ENCODE peak calls at places on chromosomes 12 and 14, in eight cellular contexts. O, P, L, U, T, M, E and G are unnamed samples.

GRCh38 chr12:43115441-43116160 is 436.4 kb downstream of the ADAMTS20 start:
- DNase-seq in O (no peak), P (no peak), L (no peak), U (no peak), T (no peak), M (no peak), E (no peak), G (no peak)

GRCh38 chr12:46223047-46223446 is 45.8 kb downstream of the SLC38A1 start:
- DNase-seq in O (no peak), P (no peak), L (no peak), U (no peak), T (no peak), M (no peak), E (no peak), G (no peak)

GRCh38 chr12:111937429-111937828 is 75.5 kb downstream of the TMEM116 start:
- DNase-seq in O (no peak), P (no peak), L (no peak), U (peak), T (peak), M (no peak), E (no peak), G (no peak)

GRCh38 chr12:52608826-52609630 is 7.8 kb upstream of the KRT72 start:
- DNase-seq in O (no peak), P (no peak), L (no peak), U (no peak), T (no peak), M (no peak), E (no peak), G (no peak)

GRCh38 chr12:70607107-70607506 is 30.1 kb downstream of the PTPRB start:
- DNase-seq in O (no peak), P (no peak), L (no peak), U (no peak), T (no peak), M (no peak), E (no peak), G (no peak)

GRCh38 chr12:89354630-89354931 is 2.3 kb upstream of the DUSP6 start:
- DNase-seq in O (no peak), P (no peak), L (no peak), U (peak), T (peak), M (no peak), E (no peak), G (no peak)

GRCh38 chr14:36268957-36269734 is 51.3 kb downstream of the MBIP start:
- DNase-seq in O (no peak), P (no peak), L (no peak), U (peak), T (no peak), M (no peak), E (no peak), G (no peak)

GRCh38 chr14:51328089-51328941 is 88.3 kb downstream of the TMX1 start:
- DNase-seq in O (no peak), P (no peak), L (no peak), U (no peak), T (peak), M (no peak), E (no peak), G (no peak)

GRCh38 chr12:47249719-47250506 is 170.2 kb upstream of the AMIGO2 start:
- DNase-seq in O (no peak), P (no peak), L (peak), U (no peak), T (no peak), M (no peak), E (no peak), G (no peak)

GRCh38 chr14:93036652-93037341 is 78.9 kb downstream of the ITPK1 start:
- DNase-seq in O (no peak), P (no peak), L (no peak), U (no peak), T (no peak), M (no peak), E (no peak), G (no peak)

GRCh38 chr12:6765048-6765633 is 1.0 kb upstream of the PTMS start:
- DNase-seq in O (peak), P (no peak), L (no peak), U (no peak), T (no peak), M (no peak), E (no peak), G (no peak)

GRCh38 chr12:64468966-64469365 is 17.0 kb downstream of the TBK1 start:
- DNase-seq in O (no peak), P (no peak), L (no peak), U (peak), T (no peak), M (no peak), E (no peak), G (no peak)

GRCh38 chr12:21774358-21775129 is at the start of gene KCNJ8:
- DNase-seq in O (peak), P (peak), L (peak), U (peak), T (peak), M (peak), E (no peak), G (no peak)

GRCh38 chr12:107501681-107502080 is 183.9 kb upstream of the PWP1 start:
- DNase-seq in O (no peak), P (no peak), L (no peak), U (no peak), T (no peak), M (no peak), E (no peak), G (no peak)

GRCh38 chr14:58167057-58167456 is 15.0 kb upstream of the ARMH4 start:
- DNase-seq in O (no peak), P (no peak), L (no peak), U (no peak), T (no peak), M (no peak), E (no peak), G (no peak)

GRCh38 chr14:61837336-61838229 is 75.4 kb downstream of the SNAPC1 start:
- DNase-seq in O (no peak), P (peak), L (peak), U (peak), T (peak), M (peak), E (peak), G (no peak)

GRCh38 chr12:96906849-96907664 is at the start of gene NEDD1:
- DNase-seq in O (peak), P (peak), L (peak), U (peak), T (peak), M (peak), E (no peak), G (peak)

GRCh38 chr14:98323850-98324249 is 948.1 kb downstream of the BCL11B start:
- DNase-seq in O (no peak), P (no peak), L (no peak), U (no peak), T (no peak), M (no peak), E (no peak), G (no peak)

GRCh38 chr12:108833355-108833733 is 24.0 kb downstream of the SSH1 start:
- DNase-seq in O (no peak), P (no peak), L (no peak), U (peak), T (peak), M (no peak), E (no peak), G (no peak)

GRCh38 chr12:51840966-51841365 is 7.6 kb downstream of the FIGNL2 start:
- DNase-seq in O (no peak), P (no peak), L (no peak), U (no peak), T (no peak), M (no peak), E (no peak), G (no peak)

GRCh38 chr14:92747701-92748258 is 647 bp downstream of the LGMN start:
- DNase-seq in O (no peak), P (no peak), L (no peak), U (peak), T (no peak), M (no peak), E (no peak), G (no peak)

GRCh38 chr14:24556756-24557155 is 19.3 kb downstream of the CTSG start:
- DNase-seq in O (no peak), P (no peak), L (no peak), U (no peak), T (peak), M (no peak), E (no peak), G (no peak)

GRCh38 chr12:81998761-81999378 is 239.7 kb upstream of the PPFIA2 start:
- DNase-seq in O (no peak), P (no peak), L (no peak), U (no peak), T (no peak), M (no peak), E (no peak), G (no peak)

GRCh38 chr12:107645630-107646333 is 39.8 kb upstream of the PWP1 start:
- DNase-seq in O (no peak), P (no peak), L (no peak), U (peak), T (no peak), M (no peak), E (no peak), G (no peak)

GRCh38 chr12:68800294-68800693 is 7.7 kb upstream of the MDM2 start:
- DNase-seq in O (no peak), P (no peak), L (peak), U (no peak), T (no peak), M (no peak), E (no peak), G (no peak)

GRCh38 chr12:124321040-124321481 is 26.2 kb downstream of the RFLNA start:
- DNase-seq in O (peak), P (peak), L (peak), U (peak), T (peak), M (peak), E (peak), G (no peak)

GRCh38 chr14:106174206-106174605 is 647.8 kb downstream of the TMEM121 start:
- DNase-seq in O (no peak), P (no peak), L (no peak), U (no peak), T (no peak), M (no peak), E (no peak), G (no peak)

GRCh38 chr14:92481386-92481785 is 32.2 kb upstream of the RIN3 start:
- DNase-seq in O (no peak), P (no peak), L (no peak), U (no peak), T (peak), M (no peak), E (no peak), G (no peak)

GRCh38 chr12:91529829-91530228 is 347.2 kb upstream of the DCN start:
- DNase-seq in O (no peak), P (no peak), L (no peak), U (no peak), T (no peak), M (no peak), E (no peak), G (no peak)

GRCh38 chr14:26218858-26219257 is 379.0 kb downstream of the NOVA1 start:
- DNase-seq in O (no peak), P (no peak), L (no peak), U (no peak), T (no peak), M (no peak), E (no peak), G (no peak)

GRCh38 chr12:91833780-91834359 is 311.8 kb downstream of the BTG1 start:
- DNase-seq in O (no peak), P (no peak), L (no peak), U (no peak), T (no peak), M (no peak), E (no peak), G (no peak)

GRCh38 chr12:103671367-103671766 is 84.3 kb downstream of the STAB2 start:
- DNase-seq in O (no peak), P (no peak), L (no peak), U (no peak), T (no peak), M (no peak), E (no peak), G (no peak)

GRCh38 chr12:30457621-30458289 is 237.9 kb downstream of the IPO8 start:
- DNase-seq in O (no peak), P (no peak), L (no peak), U (peak), T (peak), M (no peak), E (no peak), G (no peak)

GRCh38 chr12:100528471-100529139 is 44.9 kb upstream of the GAS2L3 start:
- DNase-seq in O (no peak), P (no peak), L (no peak), U (no peak), T (no peak), M (no peak), E (no peak), G (no peak)

GRCh38 chr12:2179953-2180736 is 127.4 kb downstream of the CACNA1C start:
- DNase-seq in O (no peak), P (no peak), L (peak), U (no peak), T (peak), M (peak), E (peak), G (no peak)

GRCh38 chr14:74973003-74973614 is 17.7 kb upstream of the PGF start:
- DNase-seq in O (no peak), P (peak), L (peak), U (no peak), T (peak), M (peak), E (no peak), G (no peak)

GRCh38 chr14:75861161-75861621 is 120.6 kb downstream of the TGFB3 start:
- DNase-seq in O (no peak), P (no peak), L (no peak), U (no peak), T (peak), M (no peak), E (no peak), G (no peak)

GRCh38 chr14:31201111-31201510 is 6.5 kb downstream of the HECTD1 start:
- DNase-seq in O (no peak), P (no peak), L (no peak), U (no peak), T (no peak), M (no peak), E (no peak), G (no peak)

GRCh38 chr12:101581190-101581589 is 13.6 kb upstream of the MYBPC1 start:
- DNase-seq in O (no peak), P (no peak), L (no peak), U (no peak), T (no peak), M (no peak), E (no peak), G (no peak)

DNA sequence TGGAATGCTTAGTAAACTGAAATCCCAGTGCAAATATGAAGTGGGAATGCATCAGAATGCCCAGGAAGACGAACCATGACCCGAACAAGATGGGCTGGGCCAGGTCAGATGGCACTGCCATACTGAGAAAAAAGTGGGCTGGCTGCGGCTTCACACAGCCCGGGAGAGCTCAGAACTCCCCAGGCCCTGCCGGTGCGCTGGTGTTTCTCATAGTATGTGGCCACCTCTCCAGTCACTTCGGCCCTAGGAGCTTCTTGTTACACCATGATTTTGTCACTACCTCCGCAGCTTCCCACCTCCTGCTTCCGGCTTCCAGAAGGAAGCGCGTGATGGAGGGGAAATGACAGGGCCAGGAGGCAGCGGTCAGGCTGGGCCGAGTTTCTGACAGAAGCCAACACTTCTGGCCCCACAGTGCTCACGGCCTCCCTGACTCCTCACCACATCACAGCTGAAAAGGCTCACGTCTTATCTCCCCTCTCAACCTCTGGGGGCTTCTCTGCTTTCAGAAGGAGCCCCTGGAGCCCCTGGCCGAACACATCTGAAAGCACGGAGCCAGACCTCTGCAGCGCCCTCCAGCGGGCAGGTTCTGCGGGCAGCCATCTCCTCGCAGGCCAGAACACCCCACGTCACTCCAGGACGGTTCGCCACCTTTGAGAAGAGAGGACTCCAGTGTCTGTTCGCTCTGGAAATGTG is 30.7 kb downstream of the DAD1 start:
- DNase-seq in O (no peak), P (peak), L (peak), U (no peak), T (no peak), M (no peak), E (no peak), G (no peak)
- TF ChIP-seq CTCF in O (no peak), P (no peak), L (no peak), U (peak), T (peak), M (no peak), E (peak), G (peak)

GRCh38 chr14:38721822-38722431 is 381.1 kb downstream of the SEC23A start:
- DNase-seq in O (no peak), P (peak), L (peak), U (peak), T (peak), M (peak), E (peak), G (no peak)
- TF ChIP-seq CTCF in O (peak), P (peak), L (peak), U (peak), T (peak), M (peak), E (peak), G (peak)

GRCh38 chr12:67099858-67100257 is 169.3 kb upstream of the CAND1 start:
- DNase-seq in O (no peak), P (no peak), L (no peak), U (peak), T (no peak), M (no peak), E (no peak), G (no peak)
- TF ChIP-seq CTCF in O (no peak), P (no peak), L (no peak), U (no peak), T (no peak), M (no peak), E (no peak), G (no peak)

DNA sequence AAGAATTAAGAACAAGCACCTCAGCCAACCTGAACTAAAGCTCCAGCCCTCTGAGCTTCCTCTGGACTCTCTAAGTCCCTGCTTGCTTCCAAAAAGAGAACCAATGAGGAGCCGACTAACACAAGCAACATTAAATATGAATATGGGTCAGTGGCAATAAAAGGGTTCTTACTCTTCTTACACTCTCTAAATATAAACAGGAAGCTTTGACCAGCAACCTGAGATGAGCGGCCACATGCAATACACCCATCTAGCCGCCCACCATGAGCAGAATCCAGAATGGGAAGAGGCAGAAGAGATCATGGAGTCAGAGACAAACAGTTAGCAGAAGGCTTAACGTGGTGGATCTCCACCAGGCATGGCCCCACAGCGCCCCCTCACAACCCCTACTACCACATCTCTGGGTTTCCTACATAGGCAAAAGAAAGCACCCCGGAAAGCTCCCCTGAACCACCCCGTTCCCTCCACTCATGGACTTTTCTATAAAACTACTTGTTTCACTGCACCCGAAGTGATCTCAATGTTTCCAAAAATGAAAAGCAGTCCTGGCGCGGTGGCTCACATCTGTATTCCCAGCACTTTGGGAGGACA is 59.4 kb downstream of the TTC7B start:
- DNase-seq in O (no peak), P (no peak), L (no peak), U (no peak), T (no peak), M (no peak), E (no peak), G (no peak)
- TF ChIP-seq CTCF in O (no peak), P (no peak), L (no peak), U (no peak), T (no peak), M (no peak), E (peak), G (peak)

GRCh38 chr12:65798903-65799302 is 25.4 kb upstream of the HMGA2 start:
- DNase-seq in O (no peak), P (no peak), L (no peak), U (peak), T (no peak), M (no peak), E (no peak), G (no peak)

GRCh38 chr12:65791400-65791799 is 32.9 kb upstream of the HMGA2 start:
- DNase-seq in O (no peak), P (no peak), L (no peak), U (no peak), T (no peak), M (no peak), E (no peak), G (no peak)

GRCh38 chr12:65792724-65793123 is 31.6 kb upstream of the HMGA2 start:
- DNase-seq in O (no peak), P (no peak), L (no peak), U (no peak), T (no peak), M (no peak), E (no peak), G (no peak)

GRCh38 chr12:65799331-65799730 is 25.0 kb upstream of the HMGA2 start:
- DNase-seq in O (no peak), P (no peak), L (no peak), U (no peak), T (no peak), M (no peak), E (no peak), G (no peak)

GRCh38 chr12:65795453-65795852 is 28.8 kb upstream of the HMGA2 start:
- DNase-seq in O (no peak), P (no peak), L (no peak), U (no peak), T (no peak), M (no peak), E (no peak), G (no peak)
- TF ChIP-seq CTCF in O (no peak), P (no peak), L (no peak), U (no peak), T (no peak), M (no peak), E (no peak), G (no peak)

DNA sequence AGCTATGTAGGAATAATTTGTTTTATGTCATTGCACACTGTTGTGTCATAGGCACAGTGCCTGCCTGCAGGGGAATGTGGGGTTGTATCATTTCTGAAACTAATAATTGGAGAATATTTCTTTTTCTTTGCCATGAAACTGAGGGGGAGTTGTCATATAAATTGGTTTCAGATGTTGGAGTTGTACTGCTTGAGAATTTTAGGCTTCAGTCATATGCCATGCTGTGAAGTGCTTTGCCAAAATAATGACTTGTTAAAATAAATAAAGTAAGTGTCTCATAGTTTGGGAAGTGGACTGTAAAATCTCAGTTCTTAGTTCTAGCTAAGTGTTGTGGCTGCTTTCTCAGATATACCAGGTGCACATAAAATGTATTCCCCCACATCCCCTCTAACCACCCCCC is 116.8 kb downstream of the DAAM1 start:
- DNase-seq in O (no peak), P (no peak), L (no peak), U (no peak), T (peak), M (no peak), E (no peak), G (no peak)
- TF ChIP-seq CTCF in O (no peak), P (no peak), L (no peak), U (no peak), T (no peak), M (no peak), E (no peak), G (no peak)

DNA sequence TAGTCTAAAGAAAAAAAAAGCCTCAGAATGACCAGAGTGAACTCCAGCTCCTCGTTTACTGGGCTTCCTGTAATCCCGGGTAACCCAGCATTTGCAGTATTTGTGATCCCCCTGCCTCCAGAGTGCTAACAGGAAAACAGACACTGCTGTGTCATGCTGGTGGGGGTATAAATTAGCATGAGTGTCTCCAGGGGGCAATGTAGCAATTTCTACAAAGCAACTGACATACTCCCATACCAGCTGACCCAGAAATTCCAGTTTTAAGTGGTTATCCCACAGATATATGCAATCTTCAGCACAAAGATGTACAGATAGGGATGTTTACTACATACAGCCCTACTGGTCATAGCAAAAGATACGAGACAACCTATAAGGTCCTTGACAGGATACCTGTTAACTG is 18.8 kb downstream of the TTC7B start:
- DNase-seq in O (no peak), P (no peak), L (no peak), U (no peak), T (no peak), M (no peak), E (no peak), G (no peak)
- TF ChIP-seq CTCF in O (no peak), P (no peak), L (no peak), U (no peak), T (no peak), M (no peak), E (no peak), G (no peak)